ENCODE peak calls at places on chromosomes 7 and 10, in ten cellular contexts. P is T follicular helper cell; K is amniotic stem cell; M is Caki2; Y is T-cell; F is nucleus accumbens; X is EH; L is activated naive CD8-positive, alpha-beta T cell treated with anti-CD3 and anti-CD28 coated beads, Interleukin-2, amount 50 U/mL, for 24 hours; D is NB4; A is hippocampal formation. Z is an unnamed sample.

GRCh38 chr10:84158549-84158948 is 15.1 kb upstream of the GPR15LG start:
- DNase-seq in P (no peak), L (no peak), F (no peak), K (no peak), D (peak), M (no peak), X (no peak), A (no peak), Y (no peak), Z (peak)

GRCh38 chr10:123165445-123166072 is 11.4 kb downstream of the BUB3 start:
- DNase-seq in K (no peak), A (no peak), L (no peak), D (peak), X (no peak), P (no peak), Y (no peak), F (no peak), M (no peak), Z (no peak)

GRCh38 chr7:105389090-105389650 is 449 bp upstream of the SRPK2 start:
- DNase-seq in X (peak), L (peak), F (no peak), M (peak), K (peak), P (no peak), Y (peak), D (peak), A (no peak), Z (peak)

GRCh38 chr7:141276031-141276430 is 202.2 kb downstream of the TMEM178B start:
- DNase-seq in F (no peak), D (no peak), Y (no peak), L (no peak), A (no peak), P (no peak), K (no peak), X (no peak), M (peak), Z (no peak)

GRCh38 chr10:15227611-15228372 is 59.3 kb upstream of the NMT2 start:
- DNase-seq in X (peak), A (no peak), F (no peak), Y (no peak), P (no peak), D (no peak), L (no peak), K (no peak), M (no peak), Z (no peak)

GRCh38 chr10:17878896-17879295 is 69.7 kb downstream of the MRC1 start:
- DNase-seq in X (no peak), Y (no peak), M (no peak), D (no peak), K (no peak), F (no peak), L (no peak), A (no peak), P (no peak), Z (no peak)

GRCh38 chr7:85405503-85405902 is 218.6 kb upstream of the SEMA3D start:
- DNase-seq in A (no peak), K (no peak), D (no peak), Y (no peak), M (no peak), F (no peak), X (no peak), P (no peak), L (no peak), Z (no peak)

GRCh38 chr10:74150151-74151056 is at the start of gene AP3M1:
- DNase-seq in Y (peak), K (peak), D (no peak), M (no peak), X (no peak), L (peak), F (peak), P (peak), A (peak), Z (no peak)

GRCh38 chr7:33982425-33982786 is 77.1 kb downstream of the BMPER start:
- DNase-seq in D (peak), M (peak), K (peak), X (peak), P (no peak), A (no peak), L (no peak), Y (no peak), F (no peak), Z (no peak)

GRCh38 chr10:97422921-97423420 is 3.0 kb upstream of the PGAM1 start:
- DNase-seq in Y (no peak), M (no peak), K (peak), P (no peak), D (peak), F (no peak), A (no peak), X (peak), L (peak), Z (peak)

GRCh38 chr10:72611783-72612182 is 14.1 kb downstream of the MICU1 start:
- DNase-seq in L (no peak), Y (no peak), K (no peak), A (no peak), D (no peak), P (no peak), F (no peak), X (no peak), M (peak), Z (no peak)

GRCh38 chr7:26376208-26376917 is 84.7 kb downstream of the SNX10 start:
- DNase-seq in A (peak), D (peak), K (no peak), Y (no peak), M (peak), L (peak), X (no peak), F (peak), P (no peak), Z (no peak)

GRCh38 chr7:33669251-33669670 is 236.1 kb upstream of the BMPER start:
- DNase-seq in Y (no peak), F (no peak), L (no peak), M (peak), A (no peak), D (no peak), K (no peak), P (no peak), X (peak), Z (no peak)

GRCh38 chr10:75211007-75211735 is 575 bp downstream of the VDAC2 start:
- DNase-seq in Y (no peak), M (peak), X (peak), F (no peak), K (peak), A (no peak), D (peak), L (peak), P (peak), Z (peak)

GRCh38 chr7:102149416-102149815 is 137.3 kb upstream of the SH2B2 start:
- DNase-seq in D (no peak), Y (no peak), F (no peak), P (no peak), K (no peak), A (no peak), M (no peak), X (no peak), L (no peak), Z (no peak)

GRCh38 chr7:158863611-158864506 is 7.5 kb downstream of the DYNC2I1 start:
- DNase-seq in D (peak), K (peak), M (peak), L (peak), F (no peak), P (peak), A (no peak), X (peak), Y (no peak), Z (peak)

GRCh38 chr7:106768324-106768751 is 96.7 kb upstream of the PIK3CG start:
- DNase-seq in F (no peak), Y (no peak), M (peak), D (no peak), L (no peak), K (no peak), A (no peak), X (no peak), P (no peak), Z (no peak)

GRCh38 chr10:101140084-101140949 is 9.2 kb downstream of the TLX1 start:
- DNase-seq in D (no peak), L (no peak), K (no peak), X (no peak), F (no peak), P (no peak), Y (no peak), M (no peak), A (no peak), Z (no peak)

GRCh38 chr7:80785961-80786360 is 132.9 kb downstream of the SEMA3C start:
- DNase-seq in Y (no peak), X (peak), A (no peak), D (no peak), M (no peak), K (peak), P (no peak), L (no peak), F (no peak), Z (no peak)

GRCh38 chr10:132838346-132838970 is 52.5 kb upstream of the NKX6-2 start:
- DNase-seq in K (no peak), X (no peak), L (no peak), A (no peak), F (no peak), D (no peak), Y (no peak), M (no peak), P (no peak), Z (no peak)

GRCh38 chr7:30252885-30253795 is 31.3 kb upstream of the ZNRF2 start:
- DNase-seq in M (no peak), X (peak), Y (no peak), P (no peak), D (peak), A (peak), F (no peak), K (no peak), L (no peak), Z (peak)

GRCh38 chr10:119489572-119490326 is 52.8 kb downstream of the RGS10 start:
- DNase-seq in K (no peak), P (peak), M (peak), L (peak), D (peak), A (no peak), F (no peak), Y (peak), X (peak), Z (peak)

GRCh38 chr10:3427846-3428442 is 255.4 kb upstream of the PITRM1 start:
- DNase-seq in Y (no peak), A (no peak), D (no peak), F (no peak), M (no peak), X (no peak), P (no peak), L (no peak), K (no peak), Z (no peak)

GRCh38 chr10:42955493-42955889 is 121.4 kb upstream of the RET start:
- DNase-seq in Y (no peak), K (no peak), F (no peak), L (no peak), P (no peak), X (no peak), A (no peak), D (no peak), M (no peak), Z (no peak)

GRCh38 chr7:38105874-38106483 is 72.1 kb upstream of the STARD3NL start:
- DNase-seq in A (no peak), P (no peak), L (peak), F (no peak), Y (no peak), D (peak), X (peak), M (peak), K (no peak), Z (peak)

GRCh38 chr7:124042826-124043225 is 10.0 kb upstream of the TMEM229A start:
- DNase-seq in F (no peak), X (no peak), Y (no peak), D (no peak), K (no peak), M (no peak), A (no peak), P (no peak), L (no peak), Z (no peak)

GRCh38 chr7:87735360-87735759 is 107.2 kb downstream of the RUNDC3B start:
- DNase-seq in A (no peak), X (peak), D (no peak), L (no peak), F (no peak), K (no peak), M (no peak), P (no peak), Y (no peak), Z (no peak)

GRCh38 chr10:43374194-43374593 is 2.8 kb downstream of the FXYD4 start:
- DNase-seq in P (no peak), A (no peak), X (no peak), M (no peak), Y (no peak), K (no peak), L (no peak), F (no peak), D (no peak), Z (no peak)

GRCh38 chr7:125059861-125060456 is 130.3 kb upstream of the POT1 start:
- DNase-seq in M (no peak), K (no peak), P (no peak), X (no peak), Y (no peak), D (peak), L (no peak), F (no peak), A (no peak), Z (no peak)

GRCh38 chr10:117421985-117422384 is 46.7 kb upstream of the PDZD8 start:
- DNase-seq in X (no peak), L (no peak), M (no peak), Y (no peak), F (no peak), D (no peak), P (no peak), A (no peak), K (no peak), Z (peak)

GRCh38 chr10:67612577-67613537 is 83.1 kb downstream of the CTNNA3 start:
- DNase-seq in A (no peak), X (peak), F (no peak), P (peak), D (peak), K (peak), Y (peak), M (peak), L (peak), Z (no peak)

GRCh38 chr7:103373866-103374643 is 26.6 kb downstream of the PSMC2 start:
- DNase-seq in X (no peak), L (no peak), A (no peak), D (no peak), M (no peak), P (no peak), F (no peak), Y (no peak), K (no peak), Z (no peak)

Z was measured in MV-4-11.